ENCODE peak calls at places on chromosomes 3 and 15, in six cellular contexts. O is GM12865; H is activated CD4-positive, alpha-beta T cell treated with anti-CD3 and anti-CD28 coated beads for 24 hours; Q is Right ventricle myocardium superior; C is aorta; I is mucosa of gallbladder. Y is an unnamed sample.
A peak's percentile ranks its signal among the peaks of the same experiment; 100 is the strongest.

GRCh38 chr3:133887075-133887950 is 8.4 kb downstream of the RAB6B start:
- DNase-seq in O (no peak), I (no peak), Q (no peak), H (no peak), C (peak; percentile 39), Y (no peak)

GRCh38 chr3:69086133-69086722 is 1.5 kb downstream of the ARL6IP5 start:
- DNase-seq in I (peak; percentile 89), O (peak; percentile 63), Q (peak; percentile 90), C (peak; percentile 94), H (peak; percentile 69), Y (peak; percentile 54)

GRCh38 chr3:71210257-71211002 is 373.1 kb downstream of the FOXP1 start:
- DNase-seq in Q (no peak), I (peak; percentile 40), C (no peak), H (no peak), O (no peak), Y (no peak)

GRCh38 chr3:39577541-39577940 is 110.1 kb downstream of the MOBP start:
- DNase-seq in O (no peak), I (no peak), H (no peak), Q (no peak), C (no peak), Y (no peak)

GRCh38 chr3:126084667-126085180 is 800 bp upstream of the SLC41A3 start:
- DNase-seq in I (no peak), H (no peak), C (no peak), Q (no peak), O (no peak), Y (no peak)

GRCh38 chr3:25542571-25543039 is 114.5 kb downstream of the RARB start:
- DNase-seq in O (no peak), C (no peak), H (no peak), I (no peak), Q (no peak), Y (no peak)

GRCh38 chr15:83108266-83109219 is 1.1 kb downstream of the TM6SF1 start:
- DNase-seq in C (peak; percentile 77), O (peak; percentile 83), H (no peak), Q (peak; percentile 78), I (peak; percentile 56), Y (no peak)

GRCh38 chr3:64316971-64317370 is 91.7 kb upstream of the PRICKLE2 start:
- DNase-seq in I (no peak), O (no peak), Q (no peak), C (no peak), H (no peak), Y (no peak)